ENCODE peak calls at places on chromosomes 16 and 17, in nine cellular contexts. K is mucosa of gallbladder, G is GF-D8, O is AG09319, Q is T-helper 1 cell, D is OCI-LY7, C is hypothalamus, F is prostate gland, P is astrocyte of the cerebellum. R is an unnamed sample.

GRCh38 chr17:36647598-36647997 is 46.2 kb downstream of the MRM1 start:
- DNase-seq in O (no peak), D (no peak), G (no peak), P (no peak), F (no peak), C (no peak), Q (no peak), K (no peak), R (no peak)

GRCh38 chr16:88923450-88923849 is 53.6 kb downstream of the CBFA2T3 start:
- DNase-seq in D (no peak), G (no peak), P (no peak), F (no peak), Q (no peak), K (no peak), C (no peak), O (no peak), R (no peak)

GRCh38 chr16:695355-696089 is 5.3 kb upstream of the WDR24 start:
- DNase-seq in D (no peak), C (no peak), F (no peak), K (peak; percentile 63), G (no peak), Q (peak; percentile 47), O (no peak), P (no peak), R (peak; percentile 63)

GRCh38 chr17:75404739-75405364 is 626 bp downstream of the GRB2 start:
- DNase-seq in G (no peak), O (no peak), P (no peak), F (no peak), Q (peak; percentile 17), D (peak; percentile 78), C (no peak), K (peak; percentile 25), R (no peak)

GRCh38 chr17:18961634-18962493 is 9.9 kb downstream of the SLC5A10 start:
- DNase-seq in K (no peak), D (no peak), P (no peak), G (no peak), F (no peak), C (no peak), O (no peak), Q (no peak), R (no peak)

GRCh38 chr17:17728550-17729251 is 47.4 kb downstream of the RAI1 start:
- DNase-seq in G (no peak), K (peak; percentile 64), O (no peak), Q (no peak), F (no peak), D (no peak), P (no peak), C (no peak), R (no peak)

GRCh38 chr16:77918792-77919707 is 103.3 kb upstream of the CLEC3A start:
- DNase-seq in K (peak; percentile 51), G (no peak), F (no peak), D (no peak), P (peak; percentile 15), C (no peak), O (no peak), Q (no peak), R (no peak)

GRCh38 chr16:84957792-84958191 is 53.5 kb downstream of the ZDHHC7 start:
- DNase-seq in D (no peak), G (no peak), F (no peak), C (no peak), K (no peak), O (no peak), Q (no peak), P (no peak), R (no peak)

GRCh38 chr17:44110823-44111633 is 12.4 kb downstream of the HDAC5 start:
- DNase-seq in K (peak; percentile 98), F (peak; percentile 94), P (peak; percentile 55), D (peak; percentile 62), Q (no peak), C (peak; percentile 87), G (peak; percentile 89), O (peak; percentile 79), R (peak; percentile 97)

GRCh38 chr17:73389411-73389810 is 77.6 kb upstream of the CDC42EP4 start:
- DNase-seq in F (no peak), K (no peak), Q (no peak), O (no peak), D (no peak), C (no peak), G (no peak), P (no peak), R (no peak)

GRCh38 chr17:7440823-7441174 is 1.5 kb downstream of the FGF11 start:
- DNase-seq in O (no peak), Q (no peak), P (no peak), K (no peak), F (no peak), D (no peak), C (no peak), G (no peak), R (no peak)

GRCh38 chr16:78478267-78478821 is 378.9 kb downstream of the WWOX start:
- DNase-seq in K (no peak), G (no peak), F (no peak), D (no peak), C (no peak), Q (no peak), P (no peak), O (no peak), R (no peak)

GRCh38 chr17:80948091-80948960 is 43.3 kb upstream of the CHMP6 start:
- DNase-seq in C (no peak), K (no peak), G (no peak), P (no peak), O (no peak), Q (no peak), D (no peak), F (no peak), R (peak; percentile 39)

GRCh38 chr16:88264641-88265285 is 118.0 kb upstream of the ZNF469 start:
- DNase-seq in D (no peak), C (no peak), P (peak; percentile 78), K (peak; percentile 97), Q (no peak), F (peak; percentile 89), G (no peak), O (peak; percentile 69), R (peak; percentile 62)

GRCh38 chr16:23771027-23771426 is 16.2 kb downstream of the CHP2 start:
- DNase-seq in K (no peak), Q (no peak), D (no peak), O (no peak), P (no peak), G (no peak), C (no peak), F (peak; percentile 67), R (no peak)

GRCh38 chr17:56290486-56291118 is 137.3 kb downstream of the ANKFN1 start:
- DNase-seq in P (no peak), G (no peak), F (no peak), K (no peak), Q (no peak), C (no peak), O (no peak), D (no peak), R (no peak)

GRCh38 chr16:89358030-89359005 is 132.0 kb downstream of the ANKRD11 start:
- DNase-seq in G (peak; percentile 48), P (no peak), K (no peak), F (no peak), O (no peak), D (no peak), C (no peak), Q (no peak), R (peak; percentile 43)

GRCh38 chr17:31392002-31392855 is 754 bp downstream of the RAB11FIP4 start:
- DNase-seq in C (no peak), K (no peak), Q (no peak), D (no peak), G (no peak), O (no peak), F (no peak), P (no peak), R (no peak)

GRCh38 chr16:24850289-24850931 is 4.6 kb downstream of the SLC5A11 start:
- DNase-seq in D (no peak), G (no peak), F (no peak), K (no peak), O (no peak), Q (no peak), P (peak; percentile 18), C (no peak), R (no peak)

GRCh38 chr16:74192281-74192680 is 104.3 kb upstream of the PSMD7 start:
- DNase-seq in Q (no peak), O (no peak), C (no peak), G (no peak), P (no peak), K (no peak), D (no peak), F (no peak), R (no peak)

GRCh38 chr17:57260325-57261083 is 4.2 kb downstream of the MSI2 start:
- DNase-seq in C (no peak), Q (no peak), D (peak; percentile 88), O (no peak), P (no peak), K (no peak), F (no peak), G (no peak), R (no peak)

GRCh38 chr17:40345161-40346034 is 19.1 kb downstream of the GJD3 start:
- DNase-seq in P (no peak), Q (no peak), D (no peak), C (no peak), O (no peak), F (peak; percentile 64), G (peak; percentile 27), K (peak; percentile 86), R (no peak)

GRCh38 chr17:66578781-66579489 is 256.0 kb upstream of the CACNG5 start:
- DNase-seq in D (no peak), K (no peak), Q (no peak), G (no peak), F (no peak), P (no peak), O (no peak), C (no peak), R (no peak)

GRCh38 chr17:61579961-61580360 is 11.1 kb downstream of the NACA2 start:
- DNase-seq in F (no peak), O (no peak), G (no peak), P (no peak), Q (no peak), D (no peak), K (no peak), C (no peak), R (no peak)

GRCh38 chr17:54992797-54993639 is 24.5 kb downstream of the STXBP4 start:
- DNase-seq in Q (no peak), O (no peak), G (peak; percentile 25), P (peak; percentile 35), C (no peak), F (peak; percentile 23), K (no peak), D (peak; percentile 75), R (no peak)

GRCh38 chr16:19696312-19696711 is 21.7 kb downstream of the KNOP1 start:
- DNase-seq in P (peak; percentile 92), D (no peak), G (no peak), Q (no peak), K (peak; percentile 86), O (peak; percentile 95), F (peak; percentile 75), C (no peak), R (peak; percentile 27)

GRCh38 chr16:24255446-24256352 is at the start of gene CACNG3:
- DNase-seq in G (no peak), C (no peak), Q (no peak), D (peak; percentile 37), P (no peak), O (no peak), F (peak; percentile 7), K (peak; percentile 45), R (peak; percentile 71)

GRCh38 chr17:751269-752001 is 629 bp downstream of the GEMIN4 start:
- DNase-seq in P (no peak), F (no peak), O (no peak), Q (peak; percentile 11), K (peak; percentile 18), G (peak; percentile 40), C (no peak), D (peak; percentile 79), R (no peak)

GRCh38 chr16:58063377-58064076 is 38.0 kb downstream of the MMP15 start:
- DNase-seq in P (no peak), Q (no peak), O (no peak), F (no peak), K (no peak), C (no peak), G (no peak), D (no peak), R (no peak)